ENCODE peak calls at places on chromosomes 13 and 19, in four cellular contexts. I is pancreas, F is colonic mucosa, P is neuronal stem cell. V is an unnamed sample. For H3K4me1 and H3K27me3, the result is how much of the 10 kb centered on the place peaks cover.

GRCh38 chr13:20118268-20119140 is 42.3 kb downstream of the GJA3 start:
- DNase-seq in I (peak), F (peak), P (no peak), V (no peak)

GRCh38 chr13:30762643-30763042 is 27.3 kb downstream of the ALOX5AP start:
- DNase-seq in I (no peak), F (no peak), P (no peak), V (no peak)

GRCh38 chr13:80469841-80470378 is 129.0 kb upstream of the SPRY2 start:
- DNase-seq in I (no peak), F (peak), P (no peak), V (no peak)

GRCh38 chr13:96772426-96772825 is 221.8 kb downstream of the OXGR1 start:
- DNase-seq in I (no peak), F (no peak), P (no peak), V (no peak)

GRCh38 chr13:45122941-45123340 is 2.6 kb downstream of the GTF2F2 start:
- DNase-seq in I (no peak), F (no peak), P (no peak), V (no peak)

GRCh38 chr13:112743451-112744305 is 53.8 kb downstream of the ATP11A start:
- DNase-seq in I (no peak), F (no peak), P (no peak), V (no peak)

GRCh38 chr13:65856464-65856863 is 1373.7 kb downstream of the PCDH9 start:
- DNase-seq in I (no peak), F (no peak), P (no peak), V (no peak)

GRCh38 chr13:31767175-31767900 is 28.0 kb downstream of the RXFP2 start:
- DNase-seq in I (no peak), F (no peak), P (no peak), V (no peak)

GRCh38 chr13:44347905-44348304 is 25.7 kb upstream of the SERP2 start:
- DNase-seq in I (no peak), F (no peak), P (no peak), V (no peak)

GRCh38 chr19:52492991-52493470 is 34.4 kb upstream of the ZNF808 start:
- DNase-seq in I (no peak), F (no peak), P (peak), V (peak)

GRCh38 chr19:10228925-10229324 is 2.2 kb downstream of the S1PR2 start:
- DNase-seq in I (no peak), F (peak), P (no peak), V (no peak)

DNA sequence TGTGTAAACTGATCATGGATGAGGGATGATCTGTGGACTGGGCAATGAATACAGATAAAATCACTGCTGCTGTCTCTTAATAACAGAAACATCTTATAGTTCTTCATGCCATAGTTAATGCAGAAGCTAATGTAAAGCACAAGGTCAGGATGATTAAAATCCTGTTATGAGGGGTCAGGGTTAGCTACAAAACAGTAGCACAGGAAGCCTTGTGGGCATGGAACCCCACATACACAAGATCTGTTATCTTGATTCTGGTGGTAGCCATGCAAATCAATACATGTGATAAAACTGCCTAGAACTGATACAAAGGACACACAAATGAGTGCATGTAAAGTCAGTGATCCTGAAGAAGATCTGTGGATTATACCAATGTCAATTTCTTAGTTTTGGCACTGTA is 96.4 kb downstream of the KLF12 start:
- DNase-seq in I (no peak), F (no peak), P (no peak), V (no peak)
- H3K4me1 ChIP-seq in I (under half), F (under half), P (under half), V (under half)

GRCh38 chr19:41911889-41912731 is 16.1 kb downstream of the ERFL start:
- DNase-seq in I (no peak), F (no peak), P (no peak), V (no peak)
- H3K27me3 ChIP-seq in I (under half), F (under half), P (half or more), V (half or more)

GRCh38 chr19:16620584-16620983 is 7.4 kb downstream of the MED26 start:
- DNase-seq in I (no peak), F (no peak), P (no peak), V (no peak)
- H3K4me1 ChIP-seq in I (under half), F (under half), P (under half), V (under half)

GRCh38 chr19:3229346-3229743 is 4.9 kb downstream of the CELF5 start:
- DNase-seq in I (no peak), F (no peak), P (no peak), V (no peak)

GRCh38 chr19:3222709-3223108 is 1.8 kb upstream of the CELF5 start:
- DNase-seq in I (no peak), F (no peak), P (no peak), V (no peak)

GRCh38 chr19:3227054-3227626 is 2.7 kb downstream of the CELF5 start:
- DNase-seq in I (no peak), F (no peak), P (no peak), V (no peak)

GRCh38 chr19:3224346-3225325 is at the start of gene CELF5:
- DNase-seq in I (peak), F (peak), P (peak), V (no peak)

DNA sequence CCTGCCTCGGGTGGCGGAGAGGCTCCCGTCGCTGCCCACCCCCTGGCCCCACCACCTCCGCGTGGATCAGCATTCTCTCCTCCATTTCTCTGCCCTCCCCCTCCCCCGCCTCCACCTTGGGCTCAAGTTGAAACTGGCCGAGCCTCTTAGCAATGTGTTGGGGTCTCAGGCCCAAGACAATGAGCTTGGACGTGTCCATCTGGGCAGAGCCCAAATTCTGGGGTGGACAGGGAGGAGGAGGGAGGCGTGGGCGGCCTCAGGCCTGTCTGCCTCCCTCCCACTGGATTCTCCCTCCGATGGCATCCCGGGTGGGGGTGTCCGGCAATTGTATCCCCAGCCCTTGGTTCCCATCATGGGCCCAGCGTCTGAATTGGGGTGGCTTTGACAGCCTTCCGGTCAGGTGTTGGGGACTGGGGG is 1.2 kb downstream of the CELF5 start:
- DNase-seq in I (no peak), F (no peak), P (no peak), V (no peak)
- H3K27me3 ChIP-seq in I (under half), F (under half), P (under half), V (under half)

GRCh38 chr19:16367269-16367683 is 42.6 kb downstream of the KLF2 start:
- DNase-seq in I (no peak), F (no peak), P (no peak), V (no peak)
- H3K4me1 ChIP-seq in I (under half), F (under half), P (under half), V (under half)

GRCh38 chr13:27813826-27814225 is 21.5 kb downstream of the GSX1 start:
- DNase-seq in I (no peak), F (no peak), P (no peak), V (no peak)

GRCh38 chr13:27806744-27807387 is 14.6 kb downstream of the GSX1 start:
- DNase-seq in I (no peak), F (no peak), P (no peak), V (no peak)

GRCh38 chr13:27808866-27809546 is 16.7 kb downstream of the GSX1 start:
- DNase-seq in I (no peak), F (no peak), P (no peak), V (no peak)

GRCh38 chr13:27810009-27810408 is 17.7 kb downstream of the GSX1 start:
- DNase-seq in I (no peak), F (no peak), P (no peak), V (no peak)

GRCh38 chr13:27810461-27810860 is 18.2 kb downstream of the GSX1 start:
- DNase-seq in I (no peak), F (no peak), P (no peak), V (no peak)
- H3K27me3 ChIP-seq in I (under half), F (under half), P (half or more), V (under half)

DNA sequence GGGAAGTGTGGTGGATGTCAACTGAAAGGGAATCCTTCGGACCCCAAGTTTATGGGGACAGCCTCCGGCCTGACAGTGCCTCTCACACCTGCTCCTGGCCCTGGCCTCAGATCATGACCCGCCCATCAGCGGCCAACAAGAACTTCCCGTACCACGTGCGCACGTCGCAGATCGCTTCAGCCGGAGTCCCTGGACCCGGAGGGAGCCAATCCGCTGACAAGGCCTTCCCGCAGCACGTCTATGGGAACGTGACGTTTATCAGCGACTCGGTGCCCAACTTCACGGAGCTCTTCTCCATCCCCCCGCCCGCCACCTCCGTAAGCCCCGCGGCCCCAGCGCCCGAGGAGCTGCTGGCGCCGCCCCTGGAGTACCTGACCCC is 2.0 kb upstream of the MEGF8 start:
- DNase-seq in I (no peak), F (peak), P (no peak), V (no peak)
- H3K4me1 ChIP-seq in I (under half), F (under half), P (under half), V (under half)

DNA sequence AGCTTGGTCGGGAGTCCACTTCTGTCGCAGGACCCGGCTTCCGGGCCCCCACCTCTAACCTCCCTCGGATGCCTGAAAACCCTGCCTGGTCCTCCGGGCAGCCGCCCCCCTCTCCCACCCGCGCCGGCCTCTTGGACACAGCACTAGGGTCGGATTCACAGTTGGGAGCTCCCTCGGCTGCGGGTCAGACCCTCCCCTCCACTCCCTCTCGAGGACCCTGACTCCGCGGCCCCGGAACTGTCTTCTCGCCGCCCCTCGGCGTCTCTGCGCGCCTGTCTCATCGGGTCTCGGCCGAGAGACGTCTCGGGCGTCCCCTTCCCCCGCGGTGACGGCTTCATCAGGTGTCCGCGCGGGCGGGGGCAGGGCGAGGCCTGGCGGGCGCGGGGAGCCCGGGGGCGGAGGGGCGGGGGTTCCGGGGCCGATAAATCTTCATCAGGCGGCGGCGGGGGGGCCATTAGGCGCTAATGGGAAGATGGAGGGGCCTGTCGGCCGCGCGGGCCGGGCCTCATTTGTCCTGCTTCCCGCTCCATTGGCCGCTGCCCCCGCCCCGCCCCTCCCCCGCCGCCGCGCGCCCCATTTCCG is 11.7 kb upstream of the ERFL start:
- DNase-seq in I (no peak), F (no peak), P (no peak), V (no peak)
- H3K27me3 ChIP-seq in I (under half), F (under half), P (under half), V (under half)

GRCh38 chr19:1837625-1838105 is 10.6 kb downstream of the REXO1 start:
- DNase-seq in I (peak), F (peak), P (no peak), V (no peak)

GRCh38 chr19:1839658-1840540 is 8.4 kb downstream of the REXO1 start:
- DNase-seq in I (peak), F (peak), P (no peak), V (no peak)

GRCh38 chr19:1843116-1843515 is 5.2 kb downstream of the REXO1 start:
- DNase-seq in I (peak), F (no peak), P (no peak), V (no peak)

GRCh38 chr19:1841209-1841924 is 6.9 kb downstream of the REXO1 start:
- DNase-seq in I (peak), F (no peak), P (no peak), V (no peak)

DNA sequence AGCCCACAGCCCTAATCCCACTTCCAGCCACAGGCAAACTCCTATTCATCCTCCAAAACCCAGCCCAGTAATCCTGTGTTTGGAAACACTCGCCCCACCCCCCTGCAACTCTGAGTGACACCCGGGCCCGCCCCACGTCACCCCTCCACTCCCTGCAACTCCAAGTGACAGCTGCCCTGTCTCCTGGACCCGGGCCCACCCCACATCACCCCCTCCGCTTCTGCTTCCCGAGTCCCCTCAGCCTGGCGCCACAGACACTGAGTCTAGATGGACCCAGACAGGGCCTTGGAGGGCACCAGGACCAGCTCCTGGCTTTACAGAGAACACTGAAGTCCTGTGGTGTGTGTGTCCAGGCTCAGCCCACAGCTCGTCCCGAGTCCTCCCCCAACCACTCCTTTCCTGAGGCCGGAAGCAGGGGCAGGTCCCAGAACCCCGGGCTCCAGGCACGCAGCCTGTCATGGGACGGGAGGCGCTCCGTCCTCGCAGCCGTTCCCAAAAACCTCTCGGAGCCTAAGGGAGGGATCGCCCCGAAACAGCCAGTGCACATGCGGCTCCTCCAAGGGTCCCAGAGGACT is 7.7 kb downstream of the REXO1 start:
- DNase-seq in I (peak), F (no peak), P (no peak), V (no peak)
- H3K4me1 ChIP-seq in I (under half), F (under half), P (under half), V (under half)

DNA sequence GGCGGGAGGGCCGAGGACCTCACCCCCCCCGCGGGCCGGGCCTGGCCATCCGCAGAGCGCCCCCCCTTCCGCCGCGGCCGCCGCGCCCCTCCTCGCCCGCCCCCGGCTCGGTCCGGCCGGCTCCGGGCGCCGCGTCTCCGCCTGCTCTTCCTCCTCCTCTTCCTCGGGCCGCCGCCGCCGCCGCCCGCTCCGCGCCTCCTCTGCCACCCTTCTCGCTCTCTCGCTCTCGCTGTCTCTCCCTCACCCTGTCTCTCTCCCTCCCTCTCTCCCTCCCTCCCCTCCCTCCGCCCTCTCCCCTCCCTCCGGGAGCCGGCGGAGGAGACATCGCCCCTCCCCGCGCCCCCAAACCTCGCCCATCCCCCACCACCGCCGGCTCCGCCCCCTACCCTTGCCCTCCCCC is at the start of gene SHANK1:
- DNase-seq in I (no peak), F (no peak), P (no peak), V (no peak)
- H3K27me3 ChIP-seq in I (under half), F (under half), P (under half), V (under half)